ENCODE peak calls at places on chromosomes 13 and 19, in five cellular contexts. U is IMR-90, W is foreskin fibroblast, A is pancreas, X is GM12865. G is an unnamed sample.

GRCh38 chr19:5316138-5316537 is 24.5 kb downstream of the PTPRS start:
- DNase-seq in U (no peak), X (no peak), W (no peak), A (no peak), G (no peak)

GRCh38 chr19:4493104-4493928 is 21.2 kb downstream of the HDGFL2 start:
- DNase-seq in U (no peak), X (no peak), A (no peak), W (no peak), G (no peak)

GRCh38 chr19:53580871-53581835 is 43.2 kb downstream of the ZNF331 start:
- DNase-seq in A (no peak), W (no peak), U (no peak), X (no peak), G (no peak)

GRCh38 chr19:11422163-11423068 is 3.3 kb upstream of the RGL3 start:
- DNase-seq in W (peak), U (no peak), X (peak), A (peak), G (no peak)

GRCh38 chr19:14005381-14006084 is 587 bp downstream of the RFX1 start:
- DNase-seq in A (peak), X (peak), U (peak), W (peak), G (no peak)

GRCh38 chr13:80685942-80686341 is 345.0 kb upstream of the SPRY2 start:
- DNase-seq in W (no peak), A (no peak), U (no peak), X (no peak), G (no peak)

GRCh38 chr13:99935772-99936171 is 35.8 kb downstream of the ZIC5 start:
- DNase-seq in X (no peak), A (no peak), U (no peak), W (no peak), G (no peak)

GRCh38 chr19:2239771-2240770 is 3.4 kb downstream of the SF3A2 start:
- DNase-seq in U (peak), X (no peak), W (peak), A (no peak), G (no peak)

GRCh38 chr13:22412452-22412851 is 741.6 kb downstream of the FGF9 start:
- DNase-seq in A (no peak), U (no peak), X (no peak), W (no peak), G (no peak)

GRCh38 chr13:32232263-32232662 is 82.9 kb downstream of the ZAR1L start:
- DNase-seq in U (no peak), W (no peak), A (no peak), X (no peak), G (no peak)

GRCh38 chr19:4014541-4015491 is 7.3 kb downstream of the PIAS4 start:
- DNase-seq in W (no peak), X (no peak), U (no peak), A (peak), G (no peak)

GRCh38 chr19:2722541-2723344 is 1.6 kb upstream of the DIRAS1 start:
- DNase-seq in A (no peak), X (no peak), U (peak), W (peak), G (no peak)

GRCh38 chr19:48842744-48843162 is 6.5 kb upstream of the HSD17B14 start:
- DNase-seq in A (peak), U (peak), X (peak), W (no peak), G (no peak)

GRCh38 chr19:58009301-58009665 is 6.7 kb upstream of the ZNF606 start:
- DNase-seq in U (no peak), A (no peak), W (no peak), X (no peak), G (no peak)

GRCh38 chr19:13163609-13164364 is 13.6 kb downstream of the IER2 start:
- DNase-seq in W (peak), X (peak), A (peak), U (peak), G (no peak)

GRCh38 chr19:2446390-2446789 is 10.4 kb downstream of the LMNB2 start:
- DNase-seq in A (no peak), W (no peak), X (peak), U (no peak), G (no peak)

GRCh38 chr13:34351134-34351533 is 533.2 kb downstream of the RFC3 start:
- DNase-seq in W (no peak), U (no peak), X (no peak), A (no peak), G (no peak)

DNA sequence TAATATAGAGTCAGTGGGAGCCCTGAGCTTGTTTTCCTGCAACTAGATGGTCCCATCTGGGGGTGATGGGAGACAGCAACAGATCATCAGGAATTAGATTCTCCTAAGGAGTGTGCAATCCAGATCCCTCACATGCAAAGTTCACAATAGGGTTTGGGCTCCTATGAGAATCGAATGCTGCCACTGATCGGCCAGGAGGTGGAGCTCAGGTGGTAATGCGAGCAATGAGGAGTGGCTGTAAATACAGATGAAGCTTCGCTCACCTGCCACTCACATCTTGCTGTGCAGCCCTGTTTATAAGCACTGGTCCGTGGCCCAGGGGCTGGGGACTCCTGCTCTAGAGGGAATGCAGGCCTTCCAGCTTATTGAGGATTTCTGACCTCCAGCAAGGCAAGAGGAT is 5.7 kb downstream of the ZNF558 start:
- DNase-seq in X (no peak), W (no peak), A (no peak), U (no peak), G (no peak)
- TF ChIP-seq CTCF in X (no peak), W (no peak), A (no peak), U (no peak), G (no peak)

GRCh38 chr13:46492946-46493345 is 60.0 kb upstream of the LRCH1 start:
- DNase-seq in U (peak), W (peak), X (peak), A (peak), G (peak)
- TF ChIP-seq CTCF in U (peak), W (peak), X (peak), A (peak), G (peak)

DNA sequence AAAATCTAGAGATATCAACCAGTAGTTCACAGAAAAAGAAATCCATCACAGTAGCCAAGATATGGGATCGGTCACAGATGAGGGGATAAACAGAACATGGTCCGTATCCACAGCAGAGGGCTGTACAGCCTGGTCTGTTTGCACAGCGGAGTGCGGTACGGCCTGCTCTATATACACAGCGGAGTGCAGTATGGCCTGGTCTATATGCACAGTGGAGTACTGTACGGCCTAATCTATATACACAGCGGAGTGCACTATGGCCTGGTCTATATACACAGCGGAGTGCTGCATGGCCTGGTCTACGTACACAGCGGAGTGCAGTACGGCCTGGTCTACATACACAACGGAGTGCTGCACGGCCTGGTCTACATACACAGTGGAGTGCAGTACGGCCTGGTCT is 43.0 kb upstream of the MCF2L start:
- DNase-seq in U (no peak), X (no peak), W (no peak), A (no peak), G (no peak)
- TF ChIP-seq CTCF in U (no peak), X (no peak), W (no peak), A (no peak), G (no peak)

GRCh38 chr13:27960362-27961226 is 8.5 kb downstream of the CDX2 start:
- DNase-seq in W (no peak), A (peak), X (peak), U (no peak), G (peak)
- TF ChIP-seq CTCF in W (no peak), A (peak), X (peak), U (peak), G (no peak)

GRCh38 chr19:8322638-8322997 is 1.3 kb downstream of the RPS28 start:
- DNase-seq in X (no peak), W (no peak), U (no peak), A (no peak), G (no peak)

GRCh38 chr19:8321760-8322637 is 703 bp downstream of the RPS28 start:
- DNase-seq in W (no peak), A (no peak), X (peak), U (no peak), G (no peak)

GRCh38 chr19:8319807-8320520 is 1.2 kb downstream of the NDUFA7 start:
- DNase-seq in W (no peak), A (no peak), U (no peak), X (no peak), G (no peak)

GRCh38 chr19:8320564-8321066 is 560 bp downstream of the NDUFA7 start:
- DNase-seq in U (no peak), X (peak), A (no peak), W (no peak), G (no peak)

GRCh38 chr19:8321067-8321759 is at the start of the genes NDUFA7 and RPS28:
- DNase-seq in X (peak), U (peak), A (peak), W (peak), G (peak)
- TF ChIP-seq CTCF in X (peak), U (peak), A (no peak), W (peak), G (peak)

GRCh38 chr13:71067164-71067815 is 799.7 kb downstream of the DACH1 start:
- DNase-seq in X (no peak), A (no peak), W (no peak), U (no peak), G (no peak)
- TF ChIP-seq CTCF in X (no peak), A (peak), W (no peak), U (no peak), G (no peak)